ENCODE peak calls at places on chromosomes 13 and 19, in four cellular contexts. V is activated CD4-positive, alpha-beta memory T cell treated with anti-CD3 and anti-CD28 coated beads for 36 hours; G is tibial nerve; E is dermis microvascular lymphatic vessel endothelial cell. H is an unnamed sample.

GRCh38 chr13:90890435-90890834 is 457.1 kb upstream of the MIR17HG start:
- DNase-seq in V (no peak), G (no peak), E (no peak), H (no peak)

GRCh38 chr13:97367427-97367826 is 66.5 kb upstream of the RAP2A start:
- DNase-seq in V (no peak), G (no peak), E (no peak), H (no peak)

GRCh38 chr19:6402058-6402457 is 9.1 kb upstream of the GTF2F1 start:
- DNase-seq in V (no peak), G (no peak), E (no peak), H (no peak)

GRCh38 chr19:38306236-38306635 is 2.2 kb downstream of the C19orf33 start:
- DNase-seq in V (no peak), G (no peak), E (no peak), H (no peak)

GRCh38 chr19:49832556-49832955 is 14.5 kb downstream of the MED25 start:
- DNase-seq in V (no peak), G (no peak), E (peak), H (no peak)

GRCh38 chr13:30884543-30884942 is 21.5 kb upstream of the MEDAG start:
- DNase-seq in V (no peak), G (no peak), E (no peak), H (no peak)

GRCh38 chr13:112756967-112757758 is 67.3 kb downstream of the ATP11A start:
- DNase-seq in V (no peak), G (no peak), E (no peak), H (no peak)

GRCh38 chr13:98752111-98752941 is at the start of gene SLC15A1:
- DNase-seq in V (no peak), G (no peak), E (no peak), H (no peak)

GRCh38 chr13:57740719-57741118 is 109.2 kb downstream of the PCDH17 start:
- DNase-seq in V (no peak), G (no peak), E (no peak), H (no peak)

GRCh38 chr13:38350114-38350617 is 515 bp downstream of the UFM1 start:
- DNase-seq in V (peak), G (peak), E (peak), H (no peak)

GRCh38 chr13:73187106-73187505 is 128.3 kb downstream of the KLF5 start:
- DNase-seq in V (no peak), G (no peak), E (no peak), H (no peak)

GRCh38 chr19:38831142-38831605 is 420 bp downstream of the ECH1 start:
- DNase-seq in V (peak), G (peak), E (peak), H (no peak)

GRCh38 chr13:50119593-50119992 is 104.3 kb downstream of the KCNRG start:
- DNase-seq in V (no peak), G (no peak), E (no peak), H (no peak)

GRCh38 chr13:110322828-110323171 is 15.7 kb downstream of the COL4A2 start:
- DNase-seq in V (no peak), G (no peak), E (no peak), H (no peak)

GRCh38 chr13:22693691-22694090 is 487.1 kb upstream of the SGCG start:
- DNase-seq in V (no peak), G (no peak), E (no peak), H (no peak)

GRCh38 chr19:54257116-54257480 is at the start of gene LILRB5:
- DNase-seq in V (no peak), G (no peak), E (no peak), H (no peak)

GRCh38 chr13:34070006-34070405 is 252.1 kb downstream of the RFC3 start:
- DNase-seq in V (no peak), G (no peak), E (peak), H (no peak)

GRCh38 chr13:32415019-32415418 is 12.9 kb downstream of the N4BP2L1 start:
- DNase-seq in V (peak), G (no peak), E (peak), H (no peak)

GRCh38 chr13:61954092-61954491 is 538.4 kb upstream of the PCDH20 start:
- DNase-seq in V (no peak), G (no peak), E (no peak), H (no peak)

GRCh38 chr13:67296511-67296910 is 66.4 kb upstream of the PCDH9 start:
- DNase-seq in V (no peak), G (no peak), E (no peak), H (no peak)

GRCh38 chr13:22243519-22244197 is 572.8 kb downstream of the FGF9 start:
- DNase-seq in V (no peak), G (no peak), E (no peak), H (no peak)

GRCh38 chr13:27007166-27007565 is 164.4 kb downstream of the USP12 start:
- DNase-seq in V (no peak), G (no peak), E (no peak), H (peak)

GRCh38 chr19:8558325-8558724 is 18.9 kb downstream of the MYO1F start:
- DNase-seq in V (no peak), G (no peak), E (no peak), H (no peak)

GRCh38 chr19:36489920-36490415 is 607 bp upstream of the ZNF566 start:
- DNase-seq in V (peak), G (no peak), E (peak), H (no peak)